ENCODE peak calls at places on chromosomes 3 and 15, in five cellular contexts. T is ELR, M is cardiac fibroblast, G is osteoblast, C is adipocyte. V is an unnamed sample.

GRCh38 chr15:65916664-65917406 is 47.5 kb downstream of the RAB11A start:
- DNase-seq in G (peak), M (peak), C (peak), T (peak), V (peak)

GRCh38 chr3:81816473-81817260 is 55.2 kb upstream of the GBE1 start:
- DNase-seq in C (peak), G (no peak), T (no peak), M (peak), V (no peak)

GRCh38 chr15:41894791-41895463 is 1.1 kb upstream of the SPTBN5 start:
- DNase-seq in M (peak), T (peak), G (peak), C (peak), V (peak)

GRCh38 chr15:59247364-59247763 is 40.7 kb downstream of the LDHAL6B start:
- DNase-seq in T (peak), M (peak), C (peak), G (peak), V (peak)

GRCh38 chr15:80207887-80208286 is 44.1 kb downstream of the CTXND1 start:
- DNase-seq in M (peak), T (no peak), G (no peak), C (peak), V (no peak)

GRCh38 chr15:36808401-36809160 is 229.2 kb downstream of the CDIN1 start:
- DNase-seq in C (no peak), G (no peak), T (no peak), M (no peak), V (no peak)

GRCh38 chr15:88194162-88194561 is 62.4 kb downstream of the NTRK3 start:
- DNase-seq in C (no peak), T (no peak), M (no peak), G (no peak), V (no peak)

GRCh38 chr3:98778383-98778782 is 15.2 kb downstream of the ST3GAL6 start:
- DNase-seq in G (no peak), T (peak), C (no peak), M (peak), V (no peak)

GRCh38 chr3:129226374-129226773 is 23.0 kb upstream of the COPG1 start:
- DNase-seq in M (peak), T (peak), G (peak), C (peak), V (peak)

GRCh38 chr15:68224546-68225250 is 4.8 kb downstream of the CLN6 start:
- DNase-seq in C (no peak), M (no peak), T (no peak), G (no peak), V (peak)

GRCh38 chr3:66602691-66603090 is 101.9 kb upstream of the LRIG1 start:
- DNase-seq in T (no peak), M (no peak), C (no peak), G (no peak), V (no peak)

GRCh38 chr15:64251121-64251520 is 88.3 kb upstream of the PPIB start:
- DNase-seq in T (peak), M (no peak), G (no peak), C (peak), V (no peak)

GRCh38 chr15:39495871-39496459 is 84.9 kb upstream of the THBS1 start:
- DNase-seq in T (no peak), C (peak), M (no peak), G (no peak), V (no peak)

GRCh38 chr3:127884069-127884468 is 31.0 kb upstream of the KBTBD12 start:
- DNase-seq in C (no peak), M (no peak), G (no peak), T (no peak), V (no peak)

GRCh38 chr3:11272913-11273574 is 847 bp downstream of the ATG7 start:
- DNase-seq in C (peak), M (peak), G (no peak), T (peak), V (no peak)

GRCh38 chr3:194104041-194104751 is 31.8 kb upstream of the HES1 start:
- DNase-seq in G (no peak), M (no peak), C (no peak), T (no peak), V (no peak)

GRCh38 chr3:183428140-183429023 is at the start of gene MCF2L2:
- DNase-seq in G (peak), M (peak), T (peak), C (peak), V (peak)

GRCh38 chr3:13088020-13089006 is 15.1 kb upstream of the IQSEC1 start:
- DNase-seq in G (no peak), C (no peak), T (no peak), M (no peak), V (no peak)

GRCh38 chr15:98983333-98983732 is 24.3 kb downstream of the PGPEP1L start:
- DNase-seq in M (peak), G (peak), T (peak), C (peak), V (no peak)

GRCh38 chr3:184656991-184657669 is 54.7 kb downstream of the MAGEF1 start:
- DNase-seq in G (no peak), T (peak), C (peak), M (peak), V (no peak)

GRCh38 chr15:97993310-97993738 is 32.8 kb downstream of the ARRDC4 start:
- DNase-seq in G (no peak), C (no peak), T (peak), M (no peak), V (no peak)